ENCODE peak calls at places on chromosome 13, in seven cellular contexts. P is endothelial cell, J is neural progenitor cell, U is HFF-Myc, D is dorsolateral prefrontal cortex, A is adrenal gland, F is AG10803. N is an unnamed sample.

GRCh38 chr13:27131202-27131623 is 40.4 kb downstream of the USP12 start:
- DNase-seq in D (no peak), A (no peak), P (no peak), J (no peak), U (no peak), F (no peak), N (peak)

GRCh38 chr13:49499889-49500660 is 4.3 kb downstream of the PHF11 start:
- DNase-seq in D (no peak), A (no peak), U (no peak), F (peak), P (no peak), J (no peak), N (no peak)

GRCh38 chr13:24997367-24997967 is 98.5 kb upstream of the PABPC3 start:
- DNase-seq in U (peak), J (peak), D (no peak), A (no peak), P (peak), F (peak), N (peak)

GRCh38 chr13:41897126-41897525 is 63.8 kb downstream of the VWA8 start:
- DNase-seq in P (no peak), U (no peak), D (no peak), F (no peak), A (no peak), J (no peak), N (no peak)

GRCh38 chr13:94233401-94233800 is 246.1 kb downstream of the DCT start:
- DNase-seq in A (peak), D (peak), P (no peak), J (no peak), U (peak), F (peak), N (no peak)

GRCh38 chr13:26541041-26541440 is 16.4 kb upstream of the WASF3 start:
- DNase-seq in P (no peak), J (no peak), U (no peak), A (no peak), F (no peak), D (no peak), N (no peak)

GRCh38 chr13:30371649-30372265 is 50.5 kb upstream of the UBE2L5 start:
- DNase-seq in U (no peak), F (peak), D (no peak), P (no peak), J (no peak), A (no peak), N (peak)

GRCh38 chr13:96294930-96295657 is 205.2 kb downstream of the HS6ST3 start:
- DNase-seq in F (no peak), U (no peak), P (no peak), D (no peak), J (no peak), A (no peak), N (no peak)

GRCh38 chr13:20526664-20527063 is 1.0 kb upstream of the CRYL1 start:
- DNase-seq in J (no peak), P (no peak), A (no peak), F (peak), D (no peak), U (no peak), N (no peak)

GRCh38 chr13:65473199-65473598 is 1756.9 kb downstream of the PCDH9 start:
- DNase-seq in D (no peak), A (no peak), P (no peak), F (no peak), J (no peak), U (no peak), N (no peak)

GRCh38 chr13:25886438-25887214 is 165.2 kb downstream of the SHISA2 start:
- DNase-seq in J (no peak), U (no peak), A (no peak), D (no peak), F (peak), P (no peak), N (no peak)

GRCh38 chr13:34357435-34358232 is 539.7 kb downstream of the RFC3 start:
- DNase-seq in A (peak), J (peak), D (no peak), P (no peak), U (peak), F (peak), N (no peak)

GRCh38 chr13:112325941-112326645 is 50.1 kb upstream of the SPACA7 start:
- DNase-seq in J (no peak), U (no peak), P (no peak), F (no peak), A (no peak), D (peak), N (no peak)

GRCh38 chr13:110507678-110508381 is 53.7 kb downstream of the RAB20 start:
- DNase-seq in P (no peak), U (no peak), J (no peak), F (no peak), A (no peak), D (no peak), N (no peak)
- TF ChIP-seq CTCF in P (no peak), U (no peak), J (no peak), F (no peak), A (no peak), D (no peak), N (no peak)

DNA sequence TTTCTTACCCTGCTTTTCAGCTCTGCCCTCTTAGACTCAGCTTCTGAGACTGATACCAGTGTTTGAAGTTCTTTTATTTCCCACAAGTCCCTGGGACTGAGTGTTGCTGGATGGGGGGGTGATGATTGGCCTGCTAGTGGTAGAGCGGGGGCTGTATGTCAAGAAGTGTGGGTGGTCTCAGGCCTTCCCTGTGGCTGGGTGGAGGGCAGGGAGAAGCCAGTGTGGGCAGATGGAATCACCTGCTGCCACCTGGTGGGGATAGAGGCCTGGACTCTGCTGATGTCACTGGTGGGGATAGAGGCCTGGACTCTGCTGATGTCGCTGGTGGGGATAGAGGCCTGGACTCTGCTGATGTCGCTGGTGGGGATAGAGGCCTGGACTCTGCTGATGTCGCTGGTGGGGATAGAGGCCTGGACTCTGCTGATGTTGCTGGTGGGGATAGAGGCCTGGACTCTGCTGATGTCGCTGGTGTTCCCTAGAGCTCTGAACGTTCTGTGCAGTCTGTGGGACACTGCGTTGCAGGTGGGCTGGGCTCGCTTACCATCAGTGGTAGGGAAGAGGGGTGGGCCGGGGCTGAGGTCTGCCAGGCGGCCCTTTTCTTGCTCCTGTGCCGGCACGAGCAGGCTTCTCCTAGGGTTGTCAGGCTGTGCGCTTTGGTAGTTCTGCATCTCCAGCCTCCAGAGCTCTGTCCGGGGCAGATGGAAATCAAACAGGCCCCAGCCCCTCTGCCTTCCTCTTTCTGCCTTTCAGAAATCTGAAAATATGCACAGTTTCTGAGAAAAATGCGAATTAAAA is 101.3 kb downstream of the ARHGEF7 start:
- DNase-seq in U (no peak), F (no peak), P (no peak), J (peak), D (peak), A (no peak), N (peak)
- TF ChIP-seq CTCF in U (peak), F (peak), P (peak), J (peak), D (peak), A (peak), N (peak)

DNA sequence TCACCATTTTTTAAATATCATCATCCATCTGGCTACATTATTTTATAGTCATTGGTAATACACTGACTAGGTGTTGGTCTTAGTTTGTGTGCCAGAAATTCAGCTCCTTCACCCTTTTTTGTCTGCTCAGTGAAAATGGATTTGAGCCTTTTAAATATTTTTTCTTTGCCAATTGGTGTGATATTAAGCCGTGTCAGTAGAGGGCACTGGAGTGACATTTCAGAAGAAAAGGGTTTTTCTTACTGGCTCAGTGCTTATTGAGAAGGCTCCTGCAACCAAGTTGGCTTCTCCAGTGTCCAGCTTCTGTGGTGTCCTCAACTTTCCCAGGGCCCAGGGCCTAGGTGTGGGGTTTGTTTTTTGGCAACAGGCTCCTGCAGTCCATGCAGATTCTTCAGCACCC is 546.6 kb downstream of the DACH1 start:
- DNase-seq in D (no peak), P (peak), U (peak), J (peak), A (no peak), F (no peak), N (peak)
- TF ChIP-seq CTCF in D (no peak), P (peak), U (peak), J (peak), A (no peak), F (no peak), N (peak)

DNA sequence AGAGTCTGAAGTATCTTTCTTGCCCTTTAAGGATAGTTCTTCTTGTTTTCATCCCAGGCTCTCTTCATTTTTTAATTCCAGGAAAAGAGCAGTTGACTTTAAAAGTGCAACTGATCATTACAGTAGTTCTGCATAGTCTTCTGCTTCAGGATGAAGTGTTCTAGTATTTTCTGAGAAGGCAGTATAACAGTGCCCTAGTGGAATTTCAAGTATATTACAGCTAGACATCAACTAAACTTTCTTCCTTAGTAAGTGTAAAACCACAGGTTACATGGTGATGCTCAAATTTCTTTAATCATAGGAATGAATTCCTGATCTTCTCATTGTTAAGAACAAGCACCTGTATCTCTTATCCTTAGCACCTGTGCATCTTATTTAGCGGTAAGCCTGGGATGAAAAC is 10.9 kb downstream of the NUFIP1 start:
- DNase-seq in D (no peak), P (no peak), A (no peak), F (no peak), J (no peak), U (no peak), N (no peak)
- TF ChIP-seq CTCF in D (no peak), P (peak), A (peak), F (no peak), J (peak), U (no peak), N (no peak)

GRCh38 chr13:28650284-28650683 is 8.6 kb upstream of the POMP start:
- DNase-seq in J (no peak), U (no peak), D (no peak), F (no peak), P (no peak), A (no peak), N (no peak)
- TF ChIP-seq CTCF in J (no peak), U (no peak), D (no peak), F (no peak), P (no peak), A (no peak), N (no peak)

DNA sequence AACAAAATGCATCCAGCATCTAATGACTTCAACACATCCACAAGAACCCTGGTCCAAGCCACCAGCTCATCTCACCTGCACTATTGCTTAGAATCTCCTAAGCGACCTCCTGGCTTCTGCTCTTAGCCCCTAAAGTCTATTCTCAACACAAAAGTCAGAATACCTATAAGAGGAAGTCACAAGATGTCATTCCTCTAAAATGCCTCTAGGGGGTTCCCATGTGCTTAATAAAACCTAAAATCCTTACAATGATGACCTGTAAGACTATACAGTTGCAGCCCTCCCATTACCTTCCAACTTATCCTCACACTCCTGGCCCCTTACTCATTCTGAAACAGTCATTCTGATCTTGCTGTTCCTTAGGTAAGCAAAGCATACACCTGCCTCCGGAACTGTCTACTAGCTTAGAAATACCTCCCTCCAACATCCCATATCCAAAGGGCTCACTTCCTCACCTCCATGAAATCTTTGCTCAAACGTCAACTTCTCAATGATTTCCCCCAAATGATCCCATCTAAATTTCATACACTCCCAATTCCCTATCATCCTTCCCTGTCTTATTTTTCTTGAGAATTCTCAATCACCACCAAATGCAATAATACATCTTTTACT is 10.0 kb downstream of the ATP7B start:
- DNase-seq in P (no peak), J (peak), A (no peak), U (peak), F (peak), D (no peak), N (peak)
- TF ChIP-seq CTCF in P (peak), J (peak), A (peak), U (peak), F (peak), D (peak), N (peak)

GRCh38 chr13:52845766-52846566 is 2.5 kb downstream of the PCDH8 start:
- DNase-seq in A (no peak), J (peak), F (no peak), U (no peak), D (peak), P (peak), N (peak)
- TF ChIP-seq CTCF in A (no peak), J (peak), F (no peak), U (peak), D (no peak), P (peak), N (peak)

DNA sequence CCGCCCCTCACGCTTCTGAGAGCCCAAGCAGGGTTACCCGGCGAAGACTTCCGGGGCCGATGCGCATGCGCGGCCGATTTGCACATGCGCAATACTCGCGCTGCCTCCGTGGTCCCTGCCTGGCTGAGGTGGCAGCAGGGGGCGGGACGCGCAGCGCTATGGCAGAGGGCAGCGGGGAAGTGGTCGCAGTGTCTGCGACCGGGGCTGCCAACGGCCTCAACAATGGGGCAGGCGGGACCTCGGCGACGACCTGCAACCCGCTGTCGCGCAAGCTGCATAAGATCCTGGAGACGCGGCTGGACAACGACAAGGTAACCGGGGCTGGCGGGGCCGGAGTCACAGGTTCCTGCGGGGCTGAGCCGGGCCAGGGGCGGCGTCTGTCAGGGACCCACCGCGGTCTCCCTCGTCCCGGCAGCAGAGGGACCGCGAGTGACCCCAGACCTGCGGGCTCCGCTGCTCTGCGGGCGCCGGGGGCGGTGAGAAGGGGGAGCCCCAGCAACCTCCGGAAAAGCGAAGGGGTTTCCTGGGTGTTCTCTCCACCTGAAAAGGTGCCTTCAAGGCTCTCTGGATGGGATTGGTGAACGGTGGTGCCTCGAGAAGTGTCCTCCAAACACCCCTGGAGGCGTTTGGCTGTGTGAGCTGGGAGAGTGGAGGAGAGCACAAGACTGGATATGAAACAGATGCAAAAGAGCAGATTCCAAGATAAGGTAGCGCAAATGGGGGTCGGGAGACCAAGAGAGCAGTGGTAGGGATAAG is at the start of gene COG6:
- DNase-seq in U (peak), D (peak), F (peak), J (peak), P (peak), A (peak), N (peak)
- TF ChIP-seq CTCF in U (no peak), D (peak), F (no peak), J (no peak), P (no peak), A (no peak), N (no peak)